ENCODE peak calls at places on chromosomes 4 and X, in nine cellular contexts. D, Q, Y, A, L, R, E, J and T are unnamed samples. For H3K9me3, the result is how much of the 10 kb centered on the place peaks cover.

GRCh38 chr4:41865306-41865980 is 69.8 kb upstream of the TMEM33 start:
- DNase-seq in L (no peak), R (peak), A (no peak), E (no peak), D (no peak), J (peak), Q (no peak), Y (no peak), T (no peak)

GRCh38 chr4:6195602-6196319 is 4.6 kb downstream of the JAKMIP1 start:
- DNase-seq in E (no peak), Q (no peak), Y (no peak), R (no peak), A (no peak), J (no peak), L (no peak), D (peak), T (no peak)

GRCh38 chr4:66837496-66837895 is 707.8 kb downstream of the CENPC start:
- DNase-seq in D (no peak), L (no peak), Q (no peak), J (no peak), E (no peak), Y (no peak), A (no peak), R (no peak), T (no peak)

GRCh38 chr4:157315968-157316367 is 95.4 kb downstream of the GRIA2 start:
- DNase-seq in A (no peak), L (no peak), J (peak), D (no peak), Y (no peak), E (no peak), Q (no peak), R (no peak), T (no peak)

GRCh38 chr4:82733636-82734035 is 65.0 kb downstream of the SCD5 start:
- DNase-seq in J (peak), L (no peak), E (peak), Y (peak), R (no peak), A (no peak), D (no peak), Q (no peak), T (no peak)

GRCh38 chr4:129278868-129279267 is 182.9 kb downstream of the C4orf33 start:
- DNase-seq in Q (no peak), A (no peak), R (no peak), E (no peak), Y (no peak), D (no peak), L (no peak), J (no peak), T (no peak)

GRCh38 chr4:145904413-145905177 is 34.0 kb downstream of the ZNF827 start:
- DNase-seq in E (peak), L (no peak), Q (no peak), D (no peak), A (no peak), Y (peak), J (peak), R (no peak), T (no peak)

GRCh38 chrX:40166582-40166981 is 68.8 kb upstream of the BCOR start:
- DNase-seq in A (peak), L (no peak), R (peak), D (no peak), Y (peak), E (no peak), J (peak), Q (no peak), T (no peak)

GRCh38 chr4:2638730-2639129 is 102.3 kb downstream of the FAM193A start:
- DNase-seq in Y (no peak), E (no peak), J (no peak), A (no peak), R (no peak), L (no peak), D (no peak), Q (no peak), T (no peak)

GRCh38 chr4:148057425-148058020 is 325.6 kb downstream of the ARHGAP10 start:
- DNase-seq in R (no peak), A (no peak), E (no peak), D (peak), L (no peak), Y (no peak), Q (no peak), J (no peak), T (no peak)

GRCh38 chrX:50697691-50698090 is 116.3 kb downstream of the SHROOM4 start:
- DNase-seq in J (peak), D (no peak), Q (no peak), Y (peak), R (no peak), A (no peak), E (peak), L (no peak), T (no peak)

GRCh38 chr4:69859140-69859539 is 805 bp downstream of the SULT1E1 start:
- DNase-seq in Y (no peak), A (no peak), R (no peak), D (no peak), E (peak), L (no peak), J (no peak), Q (no peak), T (no peak)

GRCh38 chr4:16238304-16238703 is 12.0 kb upstream of the TAPT1 start:
- DNase-seq in D (no peak), Q (no peak), J (no peak), Y (no peak), A (no peak), L (no peak), R (no peak), E (no peak), T (no peak)

GRCh38 chr4:13988347-13989265 is 361.1 kb upstream of the BOD1L1 start:
- DNase-seq in J (peak), Q (no peak), D (no peak), E (peak), L (peak), R (no peak), Y (peak), A (no peak), T (no peak)

GRCh38 chr4:119697887-119698393 is 69.3 kb upstream of the PDE5A start:
- DNase-seq in Q (no peak), J (no peak), L (no peak), A (no peak), Y (no peak), E (no peak), R (no peak), D (no peak), T (no peak)

GRCh38 chr4:121554377-121554776 is 142.4 kb downstream of the ANXA5 start:
- DNase-seq in A (no peak), J (peak), E (no peak), R (no peak), D (no peak), L (no peak), Q (no peak), Y (no peak), T (no peak)

GRCh38 chr4:25970691-25971427 is 56.8 kb downstream of the SMIM20 start:
- DNase-seq in A (no peak), E (no peak), R (no peak), L (peak), D (no peak), Y (no peak), J (no peak), Q (no peak), T (no peak)

GRCh38 chrX:29299689-29300088 is 712.4 kb downstream of the IL1RAPL1 start:
- DNase-seq in E (peak), L (no peak), A (no peak), Y (no peak), Q (peak), J (no peak), D (no peak), R (no peak), T (no peak)

GRCh38 chr4:169229571-169230028 is 41.2 kb downstream of the SH3RF1 start:
- DNase-seq in J (peak), Q (peak), L (no peak), A (no peak), Y (peak), D (no peak), E (peak), R (no peak), T (no peak)

GRCh38 chrX:43804021-43804420 is 78.2 kb downstream of the MAOB start:
- DNase-seq in R (no peak), E (no peak), Y (no peak), D (no peak), J (no peak), Q (no peak), L (no peak), A (no peak), T (no peak)

GRCh38 chr4:3239998-3240920 is 8.7 kb upstream of the MSANTD1 start:
- DNase-seq in L (no peak), R (no peak), E (no peak), D (no peak), Q (no peak), J (no peak), A (no peak), Y (no peak), T (no peak)

GRCh38 chrX:70434914-70435586 is 9.6 kb upstream of the DLG3 start:
- DNase-seq in A (no peak), R (no peak), E (no peak), D (no peak), L (no peak), J (peak), Y (peak), Q (no peak), T (peak)

GRCh38 chr4:25863906-25864418 is 1.2 kb upstream of the SEL1L3 start:
- DNase-seq in E (no peak), L (peak), Y (no peak), J (no peak), A (no peak), R (peak), D (no peak), Q (no peak), T (no peak)

GRCh38 chr4:110211007-110211769 is 12.8 kb upstream of the ELOVL6 start:
- DNase-seq in E (peak), L (peak), Q (no peak), R (no peak), A (peak), Y (peak), J (peak), D (peak), T (peak)

GRCh38 chr4:128130621-128131020 is 69.5 kb downstream of the LARP1B start:
- DNase-seq in E (peak), Q (no peak), J (no peak), L (no peak), R (no peak), Y (no peak), A (no peak), D (no peak), T (no peak)

GRCh38 chrX:121256653-121257052 is 209.2 kb downstream of the GLUD2 start:
- DNase-seq in Y (no peak), J (peak), A (no peak), D (no peak), Q (no peak), R (no peak), L (no peak), E (no peak), T (no peak)

GRCh38 chr4:138327334-138327733 is 85.2 kb upstream of the SLC7A11 start:
- DNase-seq in R (no peak), Q (no peak), A (no peak), L (no peak), D (no peak), Y (no peak), J (no peak), E (no peak), T (peak)

GRCh38 chr4:183823394-183823793 is 81.7 kb upstream of the STOX2 start:
- DNase-seq in D (no peak), E (peak), A (no peak), R (no peak), J (peak), Y (peak), Q (no peak), L (no peak), T (no peak)

GRCh38 chrX:147803948-147804347 is 107.8 kb upstream of the FMR1 start:
- DNase-seq in A (peak), L (no peak), Q (no peak), D (peak), R (no peak), J (peak), E (no peak), Y (no peak), T (peak)

GRCh38 chr4:15771419-15772058 is 6.6 kb upstream of the CD38 start:
- DNase-seq in Q (no peak), E (no peak), D (no peak), R (no peak), A (no peak), J (no peak), Y (no peak), L (no peak), T (peak)

GRCh38 chrX:149831473-149831872 is 49.5 kb upstream of the MAGEA8 start:
- DNase-seq in Y (no peak), J (no peak), E (no peak), A (no peak), D (no peak), L (no peak), R (no peak), Q (no peak), T (no peak)

GRCh38 chr4:83905952-83906351 is 370.0 kb downstream of the GPAT3 start:
- DNase-seq in D (peak), Y (no peak), A (no peak), Q (no peak), J (no peak), L (no peak), R (peak), E (no peak), T (peak)

GRCh38 chrX:129653985-129654651 is 638 bp downstream of the APLN start:
- DNase-seq in A (peak), L (no peak), Y (no peak), E (peak), Q (no peak), D (no peak), J (peak), R (no peak), T (peak)

GRCh38 chr4:89489338-89489771 is 181.8 kb upstream of the GPRIN3 start:
- DNase-seq in E (no peak), R (peak), D (no peak), Q (no peak), A (peak), Y (no peak), J (no peak), L (no peak), T (no peak)

GRCh38 chr4:16790508-16790907 is 107.9 kb downstream of the LDB2 start:
- DNase-seq in D (no peak), J (no peak), R (no peak), A (no peak), Q (no peak), L (no peak), E (no peak), Y (no peak), T (no peak)

GRCh38 chr4:111960241-111960667 is 185.0 kb upstream of the FAM241A start:
- DNase-seq in L (no peak), Q (peak), J (peak), R (no peak), Y (no peak), D (no peak), E (peak), A (no peak), T (peak)

GRCh38 chr4:78779280-78779679 is 3.1 kb downstream of the BMP2K start:
- DNase-seq in J (peak), Y (peak), Q (no peak), A (no peak), D (no peak), R (no peak), L (no peak), E (no peak), T (no peak)

GRCh38 chr4:39616651-39617050 is 22.0 kb downstream of the SMIM14 start:
- DNase-seq in D (no peak), E (no peak), L (no peak), Q (no peak), Y (no peak), A (no peak), J (peak), R (no peak), T (no peak)

GRCh38 chr4:10102981-10103330 is 13.6 kb downstream of the WDR1 start:
- DNase-seq in Q (no peak), D (no peak), L (no peak), A (no peak), E (no peak), J (no peak), Y (no peak), R (no peak), T (no peak)

GRCh38 chr4:102405706-102406510 is 60.6 kb upstream of the SLC39A8 start:
- DNase-seq in A (no peak), E (no peak), J (no peak), Y (no peak), L (no peak), R (no peak), Q (no peak), D (no peak), T (no peak)

GRCh38 chrX:84186603-84187358 is 1.2 kb downstream of the RPS6KA6 start:
- DNase-seq in Q (no peak), D (peak), Y (peak), E (peak), J (peak), L (peak), R (peak), A (no peak), T (peak)

GRCh38 chrX:84189125-84189524 is 1.1 kb upstream of the RPS6KA6 start:
- DNase-seq in R (no peak), A (no peak), L (no peak), D (peak), J (peak), Y (no peak), Q (no peak), E (no peak), T (no peak)

GRCh38 chrX:84187501-84188319 is at the start of gene RPS6KA6:
- DNase-seq in Q (no peak), A (peak), R (peak), J (peak), L (peak), Y (peak), D (peak), E (peak), T (peak)

GRCh38 chrX:84192006-84192405 is 4.0 kb upstream of the RPS6KA6 start:
- DNase-seq in R (no peak), Q (no peak), A (no peak), J (no peak), L (no peak), E (no peak), D (no peak), Y (no peak), T (no peak)

GRCh38 chrX:84188320-84188834 is 378 bp upstream of the RPS6KA6 start:
- DNase-seq in D (peak), R (peak), L (peak), E (peak), A (peak), J (peak), Q (no peak), Y (peak), T (peak)
- H3K9ac ChIP-seq in D (peak), R (no peak), L (peak), E (no peak), A (peak), J (peak), Q (no peak), Y (no peak), T (no peak)

DNA sequence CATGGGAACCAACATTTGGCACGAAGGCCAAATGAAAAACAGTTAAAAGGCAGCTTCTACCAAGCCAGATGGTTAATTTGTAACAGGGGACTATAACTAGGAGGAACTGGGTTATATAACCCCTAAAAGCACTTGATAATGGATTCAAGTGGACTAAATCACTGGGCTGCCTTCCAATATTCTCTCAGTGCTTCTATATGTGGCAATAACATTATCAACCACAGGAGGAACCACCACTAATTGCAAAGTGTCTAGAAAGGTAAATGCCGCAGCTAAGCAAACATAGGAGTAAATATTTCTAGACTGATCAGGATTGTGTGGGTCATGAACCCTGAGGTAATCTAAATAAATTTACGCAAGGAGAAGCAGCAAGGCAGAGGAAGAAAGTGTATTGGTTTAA is 391.5 kb downstream of the UBE2NL start:
- DNase-seq in R (no peak), E (peak), J (no peak), A (no peak), D (no peak), Y (no peak), L (no peak), Q (no peak), T (no peak)
- H3K9me3 ChIP-seq in R (under half), E (under half), J (under half), A (under half), D (under half), Y (under half), L (under half), Q (under half), T (under half)

DNA sequence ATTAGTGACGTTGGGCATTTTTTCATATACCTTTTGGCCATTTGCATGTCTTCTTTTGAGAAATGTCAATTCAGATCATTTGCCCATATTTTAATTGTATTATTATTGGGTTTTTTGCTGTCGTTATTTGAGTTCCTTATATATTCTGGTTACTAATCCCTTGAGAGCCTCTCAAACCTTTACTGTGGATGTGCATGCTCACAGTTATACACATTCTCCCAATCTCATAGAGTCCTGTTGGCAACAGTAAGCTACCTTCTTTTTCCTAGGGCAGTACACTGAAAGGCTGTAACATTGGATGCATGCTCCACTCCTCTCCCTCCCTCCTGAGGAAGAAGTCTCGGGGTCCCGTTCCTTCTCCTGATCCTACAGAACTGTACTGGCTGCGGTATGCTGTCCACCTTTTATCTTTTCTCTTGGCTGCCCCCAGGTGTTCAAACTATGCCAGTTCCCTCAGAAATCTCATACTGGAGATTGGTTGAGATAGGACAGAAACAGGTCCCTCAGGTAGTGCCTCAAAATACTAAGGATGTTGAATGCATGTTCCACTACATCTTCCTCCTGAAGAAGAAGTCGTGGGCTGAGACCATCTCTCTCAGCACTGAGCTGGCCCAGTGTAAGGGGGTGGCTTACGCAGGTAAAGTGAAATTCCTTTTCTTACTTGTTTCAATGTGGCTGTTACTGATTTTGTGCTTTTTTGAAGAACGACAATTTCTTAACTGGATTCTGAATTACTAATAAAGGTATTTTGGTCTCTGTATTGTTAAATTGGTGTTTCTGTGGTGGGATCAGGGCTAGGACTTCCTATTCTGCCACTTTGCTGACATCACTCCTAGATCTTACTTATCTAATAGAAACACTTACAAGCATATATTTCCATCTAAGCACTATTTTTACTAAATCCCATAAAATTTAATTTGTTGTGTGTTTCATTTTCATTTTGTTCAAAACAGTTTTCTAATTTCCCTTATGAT is 145.4 kb upstream of the HUWE1 start:
- DNase-seq in A (peak), Y (peak), J (peak), D (peak), L (peak), E (peak), R (peak), Q (peak), T (peak)
- H3K9ac ChIP-seq in A (no peak), Y (no peak), J (no peak), D (no peak), L (no peak), E (no peak), R (no peak), Q (no peak), T (no peak)

GRCh38 chrX:143701460-143701859 is 19.1 kb downstream of the SPANXN2 start:
- DNase-seq in Q (no peak), L (no peak), D (no peak), J (no peak), A (no peak), Y (no peak), E (no peak), R (no peak), T (no peak)
- H3K9me3 ChIP-seq in Q (under half), L (under half), D (under half), J (under half), A (under half), Y (under half), E (under half), R (under half), T (under half)